ENCODE peak calls at places on chromosomes 3 and 15, in seven cellular contexts. A, G, H, U, L, D and J are unnamed samples.

GRCh38 chr15:39417351-39417750 is 163.5 kb upstream of the THBS1 start:
- DNase-seq in A (no peak), G (no peak), H (no peak), U (no peak), L (no peak), D (no peak), J (no peak)

GRCh38 chr15:70301396-70301795 is 203.7 kb upstream of the TLE3 start:
- DNase-seq in A (no peak), G (no peak), H (no peak), U (no peak), L (no peak), D (no peak), J (no peak)

GRCh38 chr3:39485547-39485946 is 18.1 kb downstream of the MOBP start:
- DNase-seq in A (no peak), G (no peak), H (no peak), U (no peak), L (no peak), D (no peak), J (no peak)

GRCh38 chr15:69181419-69181818 is 21.0 kb downstream of the GLCE start:
- DNase-seq in A (no peak), G (no peak), H (no peak), U (peak; percentile 30), L (no peak), D (no peak), J (no peak)

GRCh38 chr3:127757979-127758378 is 64.3 kb downstream of the MGLL start:
- DNase-seq in A (no peak), G (no peak), H (no peak), U (no peak), L (no peak), D (no peak), J (no peak)

GRCh38 chr3:182568206-182568605 is 225.1 kb upstream of the ATP11B start:
- DNase-seq in A (no peak), G (no peak), H (no peak), U (no peak), L (no peak), D (no peak), J (no peak)

GRCh38 chr3:51673802-51674654 is 3.0 kb downstream of the TEX264 start:
- DNase-seq in A (no peak), G (no peak), H (no peak), U (no peak), L (no peak), D (no peak), J (no peak)

GRCh38 chr15:81108427-81108826 is 25.6 kb upstream of the CFAP161 start:
- DNase-seq in A (peak; percentile 26), G (no peak), H (no peak), U (no peak), L (peak; percentile 26), D (no peak), J (peak; percentile 14)

GRCh38 chr3:49172616-49173041 is 1.2 kb downstream of the KLHDC8B start:
- DNase-seq in A (peak; percentile 52), G (no peak), H (no peak), U (no peak), L (no peak), D (no peak), J (no peak)

GRCh38 chr3:133479895-133480669 is 80.2 kb downstream of the BFSP2 start:
- DNase-seq in A (no peak), G (no peak), H (peak; percentile 32), U (no peak), L (no peak), D (no peak), J (no peak)

GRCh38 chr3:46673151-46674030 is 20.1 kb downstream of the ALS2CL start:
- DNase-seq in A (no peak), G (no peak), H (no peak), U (no peak), L (no peak), D (no peak), J (no peak)

GRCh38 chr3:29693863-29694262 is 413.0 kb downstream of the RBMS3 start:
- DNase-seq in A (no peak), G (no peak), H (no peak), U (peak; percentile 97), L (no peak), D (no peak), J (no peak)

GRCh38 chr15:52289629-52290081 is 5.9 kb downstream of the MYO5C start:
- DNase-seq in A (no peak), G (no peak), H (no peak), U (no peak), L (no peak), D (no peak), J (no peak)

GRCh38 chr15:43251863-43252241 is 14.9 kb downstream of the TGM5 start:
- DNase-seq in A (no peak), G (no peak), H (no peak), U (no peak), L (no peak), D (no peak), J (no peak)

GRCh38 chr15:47725924-47726323 is 8.6 kb downstream of the SEMA6D start:
- DNase-seq in A (no peak), G (no peak), H (no peak), U (no peak), L (no peak), D (no peak), J (no peak)

GRCh38 chr3:143769663-143770062 is 78.6 kb downstream of the SLC9A9 start:
- DNase-seq in A (peak; percentile 46), G (no peak), H (no peak), U (peak; percentile 92), L (no peak), D (no peak), J (no peak)

GRCh38 chr3:12353796-12354505 is 65.1 kb downstream of the PPARG start:
- DNase-seq in A (no peak), G (no peak), H (no peak), U (peak; percentile 64), L (peak; percentile 98), D (no peak), J (no peak)

GRCh38 chr3:149514471-149514870 is 40.0 kb downstream of the TM4SF4 start:
- DNase-seq in A (no peak), G (no peak), H (no peak), U (no peak), L (no peak), D (no peak), J (no peak)

GRCh38 chr3:115819785-115820384 is 196.6 kb downstream of the GAP43 start:
- DNase-seq in A (peak; percentile 83), G (peak; percentile 34), H (peak; percentile 66), U (peak; percentile 95), L (peak; percentile 84), D (peak; percentile 42), J (peak; percentile 68)

GRCh38 chr3:33104803-33105202 is 7.9 kb upstream of the GLB1 start:
- DNase-seq in A (no peak), G (no peak), H (no peak), U (no peak), L (no peak), D (no peak), J (no peak)

GRCh38 chr3:53643757-53644156 is 149.3 kb downstream of the CACNA1D start:
- DNase-seq in A (peak; percentile 2), G (no peak), H (no peak), U (no peak), L (no peak), D (no peak), J (no peak)

GRCh38 chr3:5497497-5497896 is 310.0 kb downstream of the EDEM1 start:
- DNase-seq in A (peak; percentile 56), G (no peak), H (no peak), U (no peak), L (no peak), D (no peak), J (no peak)

GRCh38 chr3:40690696-40691597 is 166.2 kb downstream of the ZNF621 start:
- DNase-seq in A (no peak), G (no peak), H (no peak), U (peak; percentile 48), L (no peak), D (no peak), J (no peak)

GRCh38 chr3:42739401-42740158 is 33.5 kb downstream of the CCDC13 start:
- DNase-seq in A (no peak), G (no peak), H (no peak), U (no peak), L (no peak), D (no peak), J (no peak)